ENCODE peak calls at places on chromosomes 6 and 20, in five cellular contexts. O is suprapubic skin, T is left ventricle myocardium inferior, N is upper lobe of left lung, H is tibial nerve. K is an unnamed sample.

GRCh38 chr6:13398421-13398994 is 70.2 kb upstream of the TBC1D7 start:
- DNase-seq in O (no peak), T (no peak), N (no peak), H (no peak), K (no peak)

GRCh38 chr6:35678814-35679213 is 9.9 kb downstream of the FKBP5 start:
- DNase-seq in O (no peak), T (no peak), N (no peak), H (no peak), K (no peak)

GRCh38 chr6:91476000-91476399 is 889.1 kb upstream of the MAP3K7 start:
- DNase-seq in O (no peak), T (no peak), N (peak; percentile 72), H (no peak), K (no peak)

GRCh38 chr20:54086444-54087134 is 16.2 kb upstream of the BCAS1 start:
- DNase-seq in O (no peak), T (no peak), N (no peak), H (no peak), K (no peak)

GRCh38 chr20:45041464-45042337 is 59.2 kb downstream of the KCNS1 start:
- DNase-seq in O (no peak), T (no peak), N (no peak), H (no peak), K (no peak)

GRCh38 chr6:72689107-72689954 is 67.5 kb downstream of the KCNQ5 start:
- DNase-seq in O (no peak), T (no peak), N (no peak), H (no peak), K (no peak)

GRCh38 chr20:33328157-33328556 is 45.1 kb downstream of the BPIFB1 start:
- DNase-seq in O (no peak), T (no peak), N (no peak), H (no peak), K (no peak)

GRCh38 chr6:75334266-75335040 is 49.9 kb upstream of the TMEM30A start:
- DNase-seq in O (no peak), T (no peak), N (peak; percentile 56), H (no peak), K (no peak)

GRCh38 chr6:53794073-53794719 is 609 bp upstream of the LRRC1 start:
- DNase-seq in O (peak; percentile 82), T (peak; percentile 66), N (peak; percentile 70), H (peak; percentile 51), K (peak; percentile 87)

GRCh38 chr20:51428451-51429143 is 113.9 kb downstream of the NFATC2 start:
- DNase-seq in O (no peak), T (peak; percentile 40), N (peak; percentile 24), H (peak; percentile 32), K (no peak)

GRCh38 chr6:35919827-35920751 is 809 bp downstream of the SRPK1 start:
- DNase-seq in O (no peak), T (no peak), N (peak; percentile 73), H (no peak), K (peak; percentile 84)

GRCh38 chr20:43963233-43963632 is 48.6 kb downstream of the TOX2 start:
- DNase-seq in O (no peak), T (no peak), N (no peak), H (no peak), K (no peak)

GRCh38 chr6:63897952-63898351 is 262.4 kb downstream of the PHF3 start:
- DNase-seq in O (no peak), T (peak; percentile 32), N (no peak), H (no peak), K (no peak)

GRCh38 chr20:60262967-60263603 is 304.9 kb downstream of the CDH26 start:
- DNase-seq in O (no peak), T (peak; percentile 22), N (peak; percentile 61), H (no peak), K (no peak)

GRCh38 chr6:77822265-77822664 is 169.4 kb downstream of the MEI4 start:
- DNase-seq in O (no peak), T (no peak), N (no peak), H (no peak), K (no peak)

GRCh38 chr6:107674995-107675738 is 148.9 kb downstream of the SCML4 start:
- DNase-seq in O (peak; percentile 87), T (peak; percentile 76), N (peak; percentile 78), H (peak; percentile 47), K (peak; percentile 93)

GRCh38 chr20:18288748-18289705 is 700 bp downstream of the ZNF133 start:
- DNase-seq in O (no peak), T (no peak), N (no peak), H (no peak), K (no peak)

GRCh38 chr6:142331601-142332000 is 29.8 kb downstream of the ADGRG6 start:
- DNase-seq in O (no peak), T (no peak), N (no peak), H (no peak), K (no peak)

GRCh38 chr6:137248702-137249101 is 29.5 kb upstream of the IFNGR1 start:
- DNase-seq in O (no peak), T (no peak), N (peak; percentile 54), H (no peak), K (no peak)

GRCh38 chr6:3769610-3770009 is 18.1 kb upstream of the PXDC1 start:
- DNase-seq in O (no peak), T (no peak), N (no peak), H (no peak), K (no peak)

GRCh38 chr6:3770023-3770422 is 18.5 kb upstream of the PXDC1 start:
- DNase-seq in O (peak; percentile 67), T (no peak), N (no peak), H (no peak), K (no peak)

GRCh38 chr6:3766219-3766618 is 14.7 kb upstream of the PXDC1 start:
- DNase-seq in O (peak; percentile 67), T (no peak), N (no peak), H (no peak), K (peak; percentile 92)

GRCh38 chr6:3771407-3772011 is 20.0 kb upstream of the PXDC1 start:
- DNase-seq in O (no peak), T (no peak), N (no peak), H (no peak), K (no peak)

DNA sequence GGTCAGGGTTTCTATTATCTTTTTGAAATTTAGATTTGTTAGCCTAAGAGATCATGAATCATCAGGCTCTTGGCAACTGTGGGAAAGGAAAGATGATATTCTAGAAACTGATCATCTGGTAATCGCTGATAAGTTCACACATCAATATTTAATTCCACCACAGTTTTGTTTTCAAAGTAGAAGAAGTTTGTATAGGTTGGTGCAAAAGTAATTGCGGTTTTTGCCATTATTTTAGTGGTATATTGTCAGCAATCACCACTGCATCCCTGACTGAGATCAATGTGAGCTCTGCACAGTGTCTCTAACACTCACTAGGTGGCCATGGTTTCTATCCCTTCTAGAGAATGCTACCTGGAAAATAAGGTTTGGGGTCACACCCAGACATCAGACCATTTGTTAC is 17.0 kb upstream of the PXDC1 start:
- DNase-seq in O (no peak), T (no peak), N (no peak), H (no peak), K (no peak)
- TF ChIP-seq CTCF in O (no peak), T (no peak), N (no peak), H (no peak), K (no peak)

DNA sequence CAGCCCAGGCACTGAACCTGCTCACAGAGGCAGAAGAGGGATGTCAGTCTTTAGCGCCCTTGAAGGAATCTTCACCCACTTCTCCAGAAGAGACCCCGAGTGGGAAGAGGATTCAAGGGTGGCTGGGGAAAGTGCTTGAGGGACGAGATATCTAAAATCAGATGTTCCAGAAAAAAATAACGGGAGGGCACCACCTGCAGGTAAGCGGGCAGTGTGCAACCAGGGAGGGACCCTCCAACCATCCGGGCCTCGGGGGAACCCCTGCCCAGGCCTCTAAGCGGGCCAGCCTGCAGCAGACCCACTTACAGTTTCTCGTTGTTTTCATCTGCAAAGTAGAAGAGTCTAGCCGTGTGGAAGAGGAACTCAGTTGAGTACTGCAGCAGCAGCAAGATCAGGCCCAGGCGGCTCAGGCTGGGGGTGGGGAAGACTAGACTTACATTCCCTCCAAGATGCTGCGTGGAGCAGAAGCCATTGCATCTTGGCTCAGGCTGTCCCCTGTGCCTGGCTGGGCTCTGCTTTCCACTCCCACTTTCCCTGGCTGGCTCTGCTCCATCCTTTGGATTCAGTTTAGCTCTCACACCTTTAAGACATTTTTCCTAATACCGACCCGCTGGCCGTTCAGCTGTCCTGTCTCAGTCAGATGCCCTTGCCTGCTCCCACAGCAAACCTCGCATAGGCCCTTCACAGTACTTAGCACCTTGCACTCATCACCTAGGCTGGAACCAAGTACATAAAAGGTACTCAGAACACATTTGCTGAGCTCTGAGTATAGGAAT is 70.9 kb downstream of the TRAM2 start:
- DNase-seq in O (no peak), T (no peak), N (no peak), H (no peak), K (no peak)
- TF ChIP-seq CTCF in O (no peak), T (no peak), N (no peak), H (no peak), K (no peak)

GRCh38 chr6:126127662-126128061 is 141.3 kb downstream of the TRMT11 start:
- DNase-seq in O (no peak), T (no peak), N (no peak), H (no peak), K (no peak)
- TF ChIP-seq CTCF in O (no peak), T (no peak), N (no peak), H (no peak), K (peak; percentile 18)

GRCh38 chr6:134372603-134373281 is 54.8 kb upstream of the SGK1 start:
- DNase-seq in O (no peak), T (peak; percentile 32), N (peak; percentile 77), H (peak; percentile 71), K (no peak)

GRCh38 chr6:134375199-134375598 is 57.3 kb upstream of the SGK1 start:
- DNase-seq in O (no peak), T (no peak), N (peak; percentile 34), H (no peak), K (no peak)

GRCh38 chr6:134374486-134374885 is 56.6 kb upstream of the SGK1 start:
- DNase-seq in O (no peak), T (no peak), N (no peak), H (no peak), K (no peak)

GRCh38 chr6:134373282-134373922 is 55.5 kb upstream of the SGK1 start:
- DNase-seq in O (no peak), T (peak; percentile 23), N (peak; percentile 85), H (peak; percentile 59), K (no peak)

GRCh38 chr6:134373966-134374365 is 56.1 kb upstream of the SGK1 start:
- DNase-seq in O (no peak), T (no peak), N (no peak), H (no peak), K (no peak)
- TF ChIP-seq CTCF in O (no peak), T (no peak), N (no peak), H (no peak), K (no peak)

GRCh38 chr20:38731738-38732113 is 7.4 kb downstream of the SLC32A1 start:
- DNase-seq in O (no peak), T (no peak), N (no peak), H (no peak), K (no peak)
- TF ChIP-seq CTCF in O (no peak), T (no peak), N (no peak), H (peak; percentile 1), K (no peak)